ENCODE peak calls at places on chromosomes 6 and 20, in nine cellular contexts. One of them, this sample, is unnamed.

GRCh38 chr6:123926000-123926399 is 122.3 kb downstream of the NKAIN2 start:
- DNase-seq in neural progenitor cell: no peak
- DNase-seq in stimulated activated CD4-positive, alpha-beta T cell treated with anti-CD3 and anti-CD28 coated beads, Interleukin-1b, Interleukin-23, amount 100 ng/mL, for 24 hours: no peak
- DNase-seq in iPS-NIHi11: no peak
- DNase-seq in Ammon's horn: no peak
- DNase-seq in small intestine: no peak
- DNase-seq in stimulated activated CD8-positive, alpha-beta memory T cell treated with anti-CD3 and anti-CD28 coated beads, Interleukin-2, amount 100 ng/mL, for 1 hour: no peak
- DNase-seq in NCI-H2081: no peak
- DNase-seq in Caki2: peak
- DNase-seq in this sample: no peak

GRCh38 chr6:137731960-137732616 is 135.0 kb upstream of the TNFAIP3 start:
- DNase-seq in stimulated activated CD8-positive, alpha-beta memory T cell treated with anti-CD3 and anti-CD28 coated beads, Interleukin-2, amount 100 ng/mL, for 1 hour: no peak
- DNase-seq in NCI-H2081: no peak
- DNase-seq in Ammon's horn: peak
- DNase-seq in Caki2: no peak
- DNase-seq in small intestine: no peak
- DNase-seq in stimulated activated CD4-positive, alpha-beta T cell treated with anti-CD3 and anti-CD28 coated beads, Interleukin-1b, Interleukin-23, amount 100 ng/mL, for 24 hours: no peak
- DNase-seq in iPS-NIHi11: no peak
- DNase-seq in neural progenitor cell: no peak
- DNase-seq in this sample: no peak

GRCh38 chr20:57390604-57391438 is at the start of gene RBM38:
- DNase-seq in small intestine: peak
- DNase-seq in stimulated activated CD8-positive, alpha-beta memory T cell treated with anti-CD3 and anti-CD28 coated beads, Interleukin-2, amount 100 ng/mL, for 1 hour: peak
- DNase-seq in neural progenitor cell: peak
- DNase-seq in NCI-H2081: peak
- DNase-seq in Ammon's horn: peak
- DNase-seq in iPS-NIHi11: peak
- DNase-seq in stimulated activated CD4-positive, alpha-beta T cell treated with anti-CD3 and anti-CD28 coated beads, Interleukin-1b, Interleukin-23, amount 100 ng/mL, for 24 hours: no peak
- DNase-seq in Caki2: peak
- DNase-seq in this sample: peak

GRCh38 chr6:146851837-146852236 is 253.1 kb downstream of the ADGB start:
- DNase-seq in stimulated activated CD4-positive, alpha-beta T cell treated with anti-CD3 and anti-CD28 coated beads, Interleukin-1b, Interleukin-23, amount 100 ng/mL, for 24 hours: no peak
- DNase-seq in Caki2: no peak
- DNase-seq in NCI-H2081: no peak
- DNase-seq in iPS-NIHi11: no peak
- DNase-seq in stimulated activated CD8-positive, alpha-beta memory T cell treated with anti-CD3 and anti-CD28 coated beads, Interleukin-2, amount 100 ng/mL, for 1 hour: no peak
- DNase-seq in Ammon's horn: no peak
- DNase-seq in small intestine: no peak
- DNase-seq in neural progenitor cell: no peak
- DNase-seq in this sample: no peak

GRCh38 chr6:87971605-87972262 is 75.9 kb upstream of the SPACA1 start:
- DNase-seq in neural progenitor cell: no peak
- DNase-seq in NCI-H2081: no peak
- DNase-seq in stimulated activated CD8-positive, alpha-beta memory T cell treated with anti-CD3 and anti-CD28 coated beads, Interleukin-2, amount 100 ng/mL, for 1 hour: no peak
- DNase-seq in stimulated activated CD4-positive, alpha-beta T cell treated with anti-CD3 and anti-CD28 coated beads, Interleukin-1b, Interleukin-23, amount 100 ng/mL, for 24 hours: no peak
- DNase-seq in iPS-NIHi11: no peak
- DNase-seq in small intestine: no peak
- DNase-seq in Ammon's horn: no peak
- DNase-seq in Caki2: no peak
- DNase-seq in this sample: no peak

GRCh38 chr20:22977047-22977785 is 57.9 kb upstream of the SSTR4 start:
- DNase-seq in small intestine: no peak
- DNase-seq in NCI-H2081: no peak
- DNase-seq in Ammon's horn: peak
- DNase-seq in Caki2: no peak
- DNase-seq in iPS-NIHi11: no peak
- DNase-seq in stimulated activated CD8-positive, alpha-beta memory T cell treated with anti-CD3 and anti-CD28 coated beads, Interleukin-2, amount 100 ng/mL, for 1 hour: no peak
- DNase-seq in neural progenitor cell: no peak
- DNase-seq in stimulated activated CD4-positive, alpha-beta T cell treated with anti-CD3 and anti-CD28 coated beads, Interleukin-1b, Interleukin-23, amount 100 ng/mL, for 24 hours: no peak
- DNase-seq in this sample: peak

GRCh38 chr6:75759207-75759606 is 10.2 kb downstream of the MYO6 start:
- DNase-seq in small intestine: no peak
- DNase-seq in stimulated activated CD4-positive, alpha-beta T cell treated with anti-CD3 and anti-CD28 coated beads, Interleukin-1b, Interleukin-23, amount 100 ng/mL, for 24 hours: no peak
- DNase-seq in neural progenitor cell: peak
- DNase-seq in NCI-H2081: no peak
- DNase-seq in Ammon's horn: no peak
- DNase-seq in iPS-NIHi11: peak
- DNase-seq in Caki2: peak
- DNase-seq in stimulated activated CD8-positive, alpha-beta memory T cell treated with anti-CD3 and anti-CD28 coated beads, Interleukin-2, amount 100 ng/mL, for 1 hour: no peak
- DNase-seq in this sample: peak

GRCh38 chr6:10621847-10622246 is 72.6 kb downstream of the C6orf52 start:
- DNase-seq in small intestine: no peak
- DNase-seq in stimulated activated CD4-positive, alpha-beta T cell treated with anti-CD3 and anti-CD28 coated beads, Interleukin-1b, Interleukin-23, amount 100 ng/mL, for 24 hours: no peak
- DNase-seq in NCI-H2081: no peak
- DNase-seq in Caki2: no peak
- DNase-seq in neural progenitor cell: no peak
- DNase-seq in stimulated activated CD8-positive, alpha-beta memory T cell treated with anti-CD3 and anti-CD28 coated beads, Interleukin-2, amount 100 ng/mL, for 1 hour: no peak
- DNase-seq in iPS-NIHi11: no peak
- DNase-seq in Ammon's horn: no peak
- DNase-seq in this sample: peak

GRCh38 chr20:62914970-62915457 is 11.3 kb downstream of the DIDO1 start:
- DNase-seq in Caki2: peak
- DNase-seq in Ammon's horn: peak
- DNase-seq in stimulated activated CD4-positive, alpha-beta T cell treated with anti-CD3 and anti-CD28 coated beads, Interleukin-1b, Interleukin-23, amount 100 ng/mL, for 24 hours: no peak
- DNase-seq in small intestine: peak
- DNase-seq in stimulated activated CD8-positive, alpha-beta memory T cell treated with anti-CD3 and anti-CD28 coated beads, Interleukin-2, amount 100 ng/mL, for 1 hour: no peak
- DNase-seq in neural progenitor cell: peak
- DNase-seq in iPS-NIHi11: peak
- DNase-seq in NCI-H2081: peak
- DNase-seq in this sample: peak

GRCh38 chr6:136613477-136613876 is 63.3 kb upstream of the MAP7 start:
- DNase-seq in Caki2: peak
- DNase-seq in neural progenitor cell: no peak
- DNase-seq in NCI-H2081: no peak
- DNase-seq in Ammon's horn: no peak
- DNase-seq in small intestine: no peak
- DNase-seq in stimulated activated CD4-positive, alpha-beta T cell treated with anti-CD3 and anti-CD28 coated beads, Interleukin-1b, Interleukin-23, amount 100 ng/mL, for 24 hours: no peak
- DNase-seq in iPS-NIHi11: no peak
- DNase-seq in stimulated activated CD8-positive, alpha-beta memory T cell treated with anti-CD3 and anti-CD28 coated beads, Interleukin-2, amount 100 ng/mL, for 1 hour: no peak
- DNase-seq in this sample: no peak

GRCh38 chr20:57934007-57934805 is 224.4 kb upstream of the PMEPA1 start:
- DNase-seq in stimulated activated CD8-positive, alpha-beta memory T cell treated with anti-CD3 and anti-CD28 coated beads, Interleukin-2, amount 100 ng/mL, for 1 hour: no peak
- DNase-seq in neural progenitor cell: no peak
- DNase-seq in Ammon's horn: no peak
- DNase-seq in iPS-NIHi11: no peak
- DNase-seq in NCI-H2081: peak
- DNase-seq in small intestine: no peak
- DNase-seq in stimulated activated CD4-positive, alpha-beta T cell treated with anti-CD3 and anti-CD28 coated beads, Interleukin-1b, Interleukin-23, amount 100 ng/mL, for 24 hours: no peak
- DNase-seq in Caki2: no peak
- DNase-seq in this sample: no peak

GRCh38 chr6:156731436-156731835 is 45.7 kb upstream of the ARID1B start:
- DNase-seq in NCI-H2081: peak
- DNase-seq in stimulated activated CD4-positive, alpha-beta T cell treated with anti-CD3 and anti-CD28 coated beads, Interleukin-1b, Interleukin-23, amount 100 ng/mL, for 24 hours: no peak
- DNase-seq in neural progenitor cell: peak
- DNase-seq in Ammon's horn: peak
- DNase-seq in small intestine: no peak
- DNase-seq in iPS-NIHi11: no peak
- DNase-seq in Caki2: peak
- DNase-seq in stimulated activated CD8-positive, alpha-beta memory T cell treated with anti-CD3 and anti-CD28 coated beads, Interleukin-2, amount 100 ng/mL, for 1 hour: no peak
- DNase-seq in this sample: no peak

GRCh38 chr20:4299250-4299649 is 283.9 kb upstream of the RNF24 start:
- DNase-seq in small intestine: no peak
- DNase-seq in stimulated activated CD4-positive, alpha-beta T cell treated with anti-CD3 and anti-CD28 coated beads, Interleukin-1b, Interleukin-23, amount 100 ng/mL, for 24 hours: no peak
- DNase-seq in Ammon's horn: no peak
- DNase-seq in stimulated activated CD8-positive, alpha-beta memory T cell treated with anti-CD3 and anti-CD28 coated beads, Interleukin-2, amount 100 ng/mL, for 1 hour: no peak
- DNase-seq in neural progenitor cell: no peak
- DNase-seq in Caki2: no peak
- DNase-seq in iPS-NIHi11: no peak
- DNase-seq in NCI-H2081: no peak
- DNase-seq in this sample: peak

GRCh38 chr6:33575211-33575610 is 4.9 kb downstream of the BAK1 start:
- DNase-seq in iPS-NIHi11: no peak
- DNase-seq in neural progenitor cell: no peak
- DNase-seq in Ammon's horn: no peak
- DNase-seq in NCI-H2081: no peak
- DNase-seq in stimulated activated CD4-positive, alpha-beta T cell treated with anti-CD3 and anti-CD28 coated beads, Interleukin-1b, Interleukin-23, amount 100 ng/mL, for 24 hours: no peak
- DNase-seq in small intestine: no peak
- DNase-seq in stimulated activated CD8-positive, alpha-beta memory T cell treated with anti-CD3 and anti-CD28 coated beads, Interleukin-2, amount 100 ng/mL, for 1 hour: no peak
- DNase-seq in Caki2: no peak
- DNase-seq in this sample: no peak

GRCh38 chr6:15662246-15663056 is at the start of gene DTNBP1:
- DNase-seq in small intestine: peak
- DNase-seq in NCI-H2081: peak
- DNase-seq in stimulated activated CD4-positive, alpha-beta T cell treated with anti-CD3 and anti-CD28 coated beads, Interleukin-1b, Interleukin-23, amount 100 ng/mL, for 24 hours: peak
- DNase-seq in Caki2: peak
- DNase-seq in iPS-NIHi11: peak
- DNase-seq in neural progenitor cell: peak
- DNase-seq in Ammon's horn: peak
- DNase-seq in stimulated activated CD8-positive, alpha-beta memory T cell treated with anti-CD3 and anti-CD28 coated beads, Interleukin-2, amount 100 ng/mL, for 1 hour: peak
- DNase-seq in this sample: peak

GRCh38 chr6:135600931-135601330 is 103.4 kb upstream of the AHI1 start:
- DNase-seq in stimulated activated CD8-positive, alpha-beta memory T cell treated with anti-CD3 and anti-CD28 coated beads, Interleukin-2, amount 100 ng/mL, for 1 hour: no peak
- DNase-seq in iPS-NIHi11: no peak
- DNase-seq in Ammon's horn: no peak
- DNase-seq in neural progenitor cell: no peak
- DNase-seq in stimulated activated CD4-positive, alpha-beta T cell treated with anti-CD3 and anti-CD28 coated beads, Interleukin-1b, Interleukin-23, amount 100 ng/mL, for 24 hours: no peak
- DNase-seq in NCI-H2081: no peak
- DNase-seq in small intestine: no peak
- DNase-seq in Caki2: no peak
- DNase-seq in this sample: no peak

GRCh38 chr20:53581444-53582311 is 12.0 kb downstream of the ZNF217 start:
- DNase-seq in stimulated activated CD4-positive, alpha-beta T cell treated with anti-CD3 and anti-CD28 coated beads, Interleukin-1b, Interleukin-23, amount 100 ng/mL, for 24 hours: no peak
- DNase-seq in NCI-H2081: no peak
- DNase-seq in stimulated activated CD8-positive, alpha-beta memory T cell treated with anti-CD3 and anti-CD28 coated beads, Interleukin-2, amount 100 ng/mL, for 1 hour: no peak
- DNase-seq in Caki2: no peak
- DNase-seq in Ammon's horn: no peak
- DNase-seq in iPS-NIHi11: no peak
- DNase-seq in neural progenitor cell: no peak
- DNase-seq in small intestine: no peak
- DNase-seq in this sample: no peak

GRCh38 chr20:57509665-57510237 is 15.2 kb downstream of the CTCFL start:
- DNase-seq in NCI-H2081: no peak
- DNase-seq in neural progenitor cell: peak
- DNase-seq in iPS-NIHi11: peak
- DNase-seq in small intestine: no peak
- DNase-seq in stimulated activated CD4-positive, alpha-beta T cell treated with anti-CD3 and anti-CD28 coated beads, Interleukin-1b, Interleukin-23, amount 100 ng/mL, for 24 hours: no peak
- DNase-seq in stimulated activated CD8-positive, alpha-beta memory T cell treated with anti-CD3 and anti-CD28 coated beads, Interleukin-2, amount 100 ng/mL, for 1 hour: no peak
- DNase-seq in Ammon's horn: no peak
- DNase-seq in Caki2: no peak
- DNase-seq in this sample: peak

GRCh38 chr6:53673138-53673801 is 7.7 kb upstream of the KLHL31 start:
- DNase-seq in iPS-NIHi11: no peak
- DNase-seq in Caki2: peak
- DNase-seq in stimulated activated CD4-positive, alpha-beta T cell treated with anti-CD3 and anti-CD28 coated beads, Interleukin-1b, Interleukin-23, amount 100 ng/mL, for 24 hours: no peak
- DNase-seq in small intestine: peak
- DNase-seq in NCI-H2081: no peak
- DNase-seq in Ammon's horn: no peak
- DNase-seq in stimulated activated CD8-positive, alpha-beta memory T cell treated with anti-CD3 and anti-CD28 coated beads, Interleukin-2, amount 100 ng/mL, for 1 hour: no peak
- DNase-seq in neural progenitor cell: no peak
- DNase-seq in this sample: no peak

GRCh38 chr6:37514377-37514776 is 14.7 kb upstream of the CCDC167 start:
- DNase-seq in iPS-NIHi11: no peak
- DNase-seq in stimulated activated CD8-positive, alpha-beta memory T cell treated with anti-CD3 and anti-CD28 coated beads, Interleukin-2, amount 100 ng/mL, for 1 hour: no peak
- DNase-seq in small intestine: no peak
- DNase-seq in NCI-H2081: no peak
- DNase-seq in Caki2: peak
- DNase-seq in Ammon's horn: no peak
- DNase-seq in stimulated activated CD4-positive, alpha-beta T cell treated with anti-CD3 and anti-CD28 coated beads, Interleukin-1b, Interleukin-23, amount 100 ng/mL, for 24 hours: no peak
- DNase-seq in neural progenitor cell: no peak
- DNase-seq in this sample: no peak

GRCh38 chr6:106997392-106998257 is 23.1 kb upstream of the CD24 start:
- DNase-seq in small intestine: peak
- DNase-seq in stimulated activated CD8-positive, alpha-beta memory T cell treated with anti-CD3 and anti-CD28 coated beads, Interleukin-2, amount 100 ng/mL, for 1 hour: no peak
- DNase-seq in NCI-H2081: peak
- DNase-seq in iPS-NIHi11: peak
- DNase-seq in stimulated activated CD4-positive, alpha-beta T cell treated with anti-CD3 and anti-CD28 coated beads, Interleukin-1b, Interleukin-23, amount 100 ng/mL, for 24 hours: no peak
- DNase-seq in neural progenitor cell: peak
- DNase-seq in Ammon's horn: peak
- DNase-seq in Caki2: peak
- DNase-seq in this sample: peak

GRCh38 chr6:116799945-116800344 is 28.9 kb downstream of the GPRC6A start:
- DNase-seq in neural progenitor cell: no peak
- DNase-seq in small intestine: no peak
- DNase-seq in Ammon's horn: no peak
- DNase-seq in stimulated activated CD8-positive, alpha-beta memory T cell treated with anti-CD3 and anti-CD28 coated beads, Interleukin-2, amount 100 ng/mL, for 1 hour: no peak
- DNase-seq in NCI-H2081: no peak
- DNase-seq in Caki2: no peak
- DNase-seq in iPS-NIHi11: no peak
- DNase-seq in stimulated activated CD4-positive, alpha-beta T cell treated with anti-CD3 and anti-CD28 coated beads, Interleukin-1b, Interleukin-23, amount 100 ng/mL, for 24 hours: no peak
- DNase-seq in this sample: no peak

GRCh38 chr20:24763386-24764026 is 185.6 kb upstream of the CST7 start:
- DNase-seq in Ammon's horn: no peak
- DNase-seq in NCI-H2081: no peak
- DNase-seq in neural progenitor cell: no peak
- DNase-seq in stimulated activated CD8-positive, alpha-beta memory T cell treated with anti-CD3 and anti-CD28 coated beads, Interleukin-2, amount 100 ng/mL, for 1 hour: no peak
- DNase-seq in stimulated activated CD4-positive, alpha-beta T cell treated with anti-CD3 and anti-CD28 coated beads, Interleukin-1b, Interleukin-23, amount 100 ng/mL, for 24 hours: no peak
- DNase-seq in iPS-NIHi11: no peak
- DNase-seq in Caki2: no peak
- DNase-seq in small intestine: no peak
- DNase-seq in this sample: peak

GRCh38 chr6:11556308-11556707 is 18.8 kb downstream of the TMEM170B start:
- DNase-seq in Caki2: no peak
- DNase-seq in NCI-H2081: no peak
- DNase-seq in small intestine: no peak
- DNase-seq in stimulated activated CD8-positive, alpha-beta memory T cell treated with anti-CD3 and anti-CD28 coated beads, Interleukin-2, amount 100 ng/mL, for 1 hour: no peak
- DNase-seq in stimulated activated CD4-positive, alpha-beta T cell treated with anti-CD3 and anti-CD28 coated beads, Interleukin-1b, Interleukin-23, amount 100 ng/mL, for 24 hours: no peak
- DNase-seq in iPS-NIHi11: peak
- DNase-seq in Ammon's horn: no peak
- DNase-seq in neural progenitor cell: peak
- DNase-seq in this sample: peak

GRCh38 chr6:137341721-137342195 is 122.6 kb upstream of the IFNGR1 start:
- DNase-seq in small intestine: peak
- DNase-seq in Caki2: peak
- DNase-seq in neural progenitor cell: peak
- DNase-seq in stimulated activated CD4-positive, alpha-beta T cell treated with anti-CD3 and anti-CD28 coated beads, Interleukin-1b, Interleukin-23, amount 100 ng/mL, for 24 hours: no peak
- DNase-seq in NCI-H2081: peak
- DNase-seq in iPS-NIHi11: peak
- DNase-seq in Ammon's horn: peak
- DNase-seq in stimulated activated CD8-positive, alpha-beta memory T cell treated with anti-CD3 and anti-CD28 coated beads, Interleukin-2, amount 100 ng/mL, for 1 hour: peak
- DNase-seq in this sample: peak

GRCh38 chr6:16681260-16681873 is 79.9 kb downstream of the ATXN1 start:
- DNase-seq in small intestine: no peak
- DNase-seq in neural progenitor cell: no peak
- DNase-seq in Ammon's horn: no peak
- DNase-seq in stimulated activated CD8-positive, alpha-beta memory T cell treated with anti-CD3 and anti-CD28 coated beads, Interleukin-2, amount 100 ng/mL, for 1 hour: no peak
- DNase-seq in Caki2: peak
- DNase-seq in iPS-NIHi11: no peak
- DNase-seq in NCI-H2081: no peak
- DNase-seq in stimulated activated CD4-positive, alpha-beta T cell treated with anti-CD3 and anti-CD28 coated beads, Interleukin-1b, Interleukin-23, amount 100 ng/mL, for 24 hours: no peak
- DNase-seq in this sample: no peak

GRCh38 chr6:162260024-162260423 is 467.5 kb downstream of the PRKN start:
- DNase-seq in iPS-NIHi11: no peak
- DNase-seq in Ammon's horn: no peak
- DNase-seq in small intestine: no peak
- DNase-seq in neural progenitor cell: no peak
- DNase-seq in Caki2: no peak
- DNase-seq in stimulated activated CD4-positive, alpha-beta T cell treated with anti-CD3 and anti-CD28 coated beads, Interleukin-1b, Interleukin-23, amount 100 ng/mL, for 24 hours: no peak
- DNase-seq in stimulated activated CD8-positive, alpha-beta memory T cell treated with anti-CD3 and anti-CD28 coated beads, Interleukin-2, amount 100 ng/mL, for 1 hour: no peak
- DNase-seq in NCI-H2081: no peak
- DNase-seq in this sample: no peak

GRCh38 chr6:43606019-43606418 is 23.0 kb downstream of the GTPBP2 start:
- DNase-seq in iPS-NIHi11: no peak
- DNase-seq in stimulated activated CD4-positive, alpha-beta T cell treated with anti-CD3 and anti-CD28 coated beads, Interleukin-1b, Interleukin-23, amount 100 ng/mL, for 24 hours: no peak
- DNase-seq in small intestine: no peak
- DNase-seq in stimulated activated CD8-positive, alpha-beta memory T cell treated with anti-CD3 and anti-CD28 coated beads, Interleukin-2, amount 100 ng/mL, for 1 hour: no peak
- DNase-seq in Caki2: no peak
- DNase-seq in Ammon's horn: no peak
- DNase-seq in NCI-H2081: no peak
- DNase-seq in neural progenitor cell: no peak
- DNase-seq in this sample: no peak

GRCh38 chr6:6191476-6191875 is 129.0 kb downstream of the F13A1 start:
- DNase-seq in NCI-H2081: no peak
- DNase-seq in small intestine: no peak
- DNase-seq in stimulated activated CD4-positive, alpha-beta T cell treated with anti-CD3 and anti-CD28 coated beads, Interleukin-1b, Interleukin-23, amount 100 ng/mL, for 24 hours: no peak
- DNase-seq in iPS-NIHi11: peak
- DNase-seq in neural progenitor cell: peak
- DNase-seq in stimulated activated CD8-positive, alpha-beta memory T cell treated with anti-CD3 and anti-CD28 coated beads, Interleukin-2, amount 100 ng/mL, for 1 hour: no peak
- DNase-seq in Ammon's horn: no peak
- DNase-seq in Caki2: peak
- DNase-seq in this sample: peak

GRCh38 chr6:21109421-21110178 is 484.0 kb upstream of the SOX4 start:
- DNase-seq in small intestine: no peak
- DNase-seq in iPS-NIHi11: no peak
- DNase-seq in Ammon's horn: no peak
- DNase-seq in stimulated activated CD4-positive, alpha-beta T cell treated with anti-CD3 and anti-CD28 coated beads, Interleukin-1b, Interleukin-23, amount 100 ng/mL, for 24 hours: no peak
- DNase-seq in NCI-H2081: no peak
- DNase-seq in stimulated activated CD8-positive, alpha-beta memory T cell treated with anti-CD3 and anti-CD28 coated beads, Interleukin-2, amount 100 ng/mL, for 1 hour: no peak
- DNase-seq in Caki2: peak
- DNase-seq in neural progenitor cell: no peak
- DNase-seq in this sample: no peak

GRCh38 chr6:156880913-156881312 is 103.7 kb downstream of the ARID1B start:
- DNase-seq in iPS-NIHi11: peak
- DNase-seq in neural progenitor cell: no peak
- DNase-seq in Caki2: no peak
- DNase-seq in stimulated activated CD4-positive, alpha-beta T cell treated with anti-CD3 and anti-CD28 coated beads, Interleukin-1b, Interleukin-23, amount 100 ng/mL, for 24 hours: no peak
- DNase-seq in NCI-H2081: no peak
- DNase-seq in stimulated activated CD8-positive, alpha-beta memory T cell treated with anti-CD3 and anti-CD28 coated beads, Interleukin-2, amount 100 ng/mL, for 1 hour: no peak
- DNase-seq in small intestine: no peak
- DNase-seq in Ammon's horn: no peak
- DNase-seq in this sample: peak

This sample was measured in endodermal cell.